ENCODE peak calls at places on chromosomes 5 and 9, in four cellular contexts. One of them, this sample, is unnamed.

GRCh38 chr9:130147215-130147614 is 25.0 kb upstream of the NCS1 start:
- ATAC-seq in psoas muscle: no peak
- ATAC-seq in A549: no peak
- ATAC-seq in mucosa of descending colon: no peak
- ATAC-seq in this sample: no peak

GRCh38 chr5:165066751-165067150 is 1561.3 kb downstream of the MAT2B start:
- ATAC-seq in psoas muscle: no peak
- ATAC-seq in mucosa of descending colon: no peak
- ATAC-seq in A549: no peak
- ATAC-seq in this sample: no peak

GRCh38 chr5:170268884-170269283 is 28.7 kb downstream of the LCP2 start:
- ATAC-seq in mucosa of descending colon: peak; percentile 45
- ATAC-seq in psoas muscle: no peak
- ATAC-seq in A549: no peak
- ATAC-seq in this sample: no peak

GRCh38 chr9:35563791-35564197 is 41.3 kb upstream of the TESK1 start:
- ATAC-seq in psoas muscle: peak; percentile 61
- ATAC-seq in A549: peak; percentile 35
- ATAC-seq in mucosa of descending colon: peak; percentile 47
- ATAC-seq in this sample: peak; percentile 76

GRCh38 chr5:132641241-132641723 is 16.7 kb upstream of the IL13 start:
- ATAC-seq in A549: no peak
- ATAC-seq in mucosa of descending colon: no peak
- ATAC-seq in psoas muscle: no peak
- ATAC-seq in this sample: no peak

GRCh38 chr9:110257097-110257955 is 1.0 kb upstream of the TXN start:
- ATAC-seq in psoas muscle: no peak
- ATAC-seq in mucosa of descending colon: peak; percentile 4
- ATAC-seq in A549: peak; percentile 6
- ATAC-seq in this sample: no peak

GRCh38 chr5:120096413-120096812 is 367.7 kb upstream of the PRR16 start:
- ATAC-seq in mucosa of descending colon: no peak
- ATAC-seq in psoas muscle: no peak
- ATAC-seq in A549: peak; percentile 70
- ATAC-seq in this sample: no peak

GRCh38 chr5:148799737-148800527 is 26.5 kb upstream of the ADRB2 start:
- ATAC-seq in psoas muscle: no peak
- ATAC-seq in A549: no peak
- ATAC-seq in mucosa of descending colon: no peak
- ATAC-seq in this sample: no peak

GRCh38 chr9:535356-535755 is 306.1 kb upstream of the DMRT1 start:
- ATAC-seq in A549: no peak
- ATAC-seq in mucosa of descending colon: no peak
- ATAC-seq in psoas muscle: no peak
- ATAC-seq in this sample: no peak

GRCh38 chr9:132069046-132069898 is 10.4 kb downstream of the MED27 start:
- ATAC-seq in psoas muscle: no peak
- ATAC-seq in mucosa of descending colon: no peak
- ATAC-seq in A549: no peak
- ATAC-seq in this sample: no peak

GRCh38 chr5:146646441-146646840 is 130.5 kb upstream of the GPR151 start:
- ATAC-seq in mucosa of descending colon: no peak
- ATAC-seq in psoas muscle: no peak
- ATAC-seq in A549: no peak
- ATAC-seq in this sample: no peak

GRCh38 chr9:21473236-21473635 is 8.9 kb downstream of the IFNE start:
- ATAC-seq in psoas muscle: no peak
- ATAC-seq in A549: peak; percentile 29
- ATAC-seq in mucosa of descending colon: no peak
- ATAC-seq in this sample: no peak

GRCh38 chr5:53358794-53359193 is 121.6 kb upstream of the FST start:
- ATAC-seq in A549: no peak
- ATAC-seq in psoas muscle: no peak
- ATAC-seq in mucosa of descending colon: no peak
- ATAC-seq in this sample: no peak

GRCh38 chr5:53357439-53357838 is 123.0 kb upstream of the FST start:
- ATAC-seq in psoas muscle: no peak
- ATAC-seq in A549: no peak
- ATAC-seq in mucosa of descending colon: no peak
- ATAC-seq in this sample: no peak

GRCh38 chr5:53360811-53361210 is 119.6 kb upstream of the FST start:
- ATAC-seq in A549: peak; percentile 50
- ATAC-seq in psoas muscle: no peak
- ATAC-seq in mucosa of descending colon: no peak
- ATAC-seq in this sample: no peak

GRCh38 chr5:53361708-53362107 is 118.7 kb upstream of the FST start:
- ATAC-seq in mucosa of descending colon: no peak
- ATAC-seq in A549: no peak
- ATAC-seq in psoas muscle: no peak
- ATAC-seq in this sample: no peak

GRCh38 chr5:53359906-53360305 is 120.5 kb upstream of the FST start:
- ATAC-seq in mucosa of descending colon: no peak
- ATAC-seq in A549: no peak
- ATAC-seq in psoas muscle: no peak
- ATAC-seq in this sample: no peak
- H3K4me1 ChIP-seq in mucosa of descending colon: no peaks in the 10 kb centered on the region
- H3K4me1 ChIP-seq in A549: peaks cover 51% of the 10 kb centered on the region
- H3K4me1 ChIP-seq in psoas muscle: no peaks in the 10 kb centered on the region
- H3K4me1 ChIP-seq in this sample: no peaks in the 10 kb centered on the region

GRCh38 chr9:136599811-136600660 is 54.2 kb upstream of the NOTCH1 start:
- ATAC-seq in mucosa of descending colon: no peak
- ATAC-seq in psoas muscle: no peak
- ATAC-seq in A549: no peak
- ATAC-seq in this sample: no peak
- H3K4me1 ChIP-seq in mucosa of descending colon: peaks cover 29% of the 10 kb centered on the region
- H3K4me1 ChIP-seq in psoas muscle: no peaks in the 10 kb centered on the region
- H3K4me1 ChIP-seq in A549: peaks cover 26% of the 10 kb centered on the region
- H3K4me1 ChIP-seq in this sample: peaks cover 4% of the 10 kb centered on the region

GRCh38 chr5:142319105-142319504 is 5.7 kb downstream of the SPRY4 start:
- ATAC-seq in A549: no peak
- ATAC-seq in mucosa of descending colon: no peak
- ATAC-seq in psoas muscle: peak; percentile 38
- ATAC-seq in this sample: no peak
- H3K4me1 ChIP-seq in A549: peaks cover 37% of the 10 kb centered on the region
- H3K4me1 ChIP-seq in mucosa of descending colon: peaks cover 41% of the 10 kb centered on the region
- H3K4me1 ChIP-seq in psoas muscle: peaks cover 27% of the 10 kb centered on the region
- H3K4me1 ChIP-seq in this sample: peaks cover 40% of the 10 kb centered on the region

DNA sequence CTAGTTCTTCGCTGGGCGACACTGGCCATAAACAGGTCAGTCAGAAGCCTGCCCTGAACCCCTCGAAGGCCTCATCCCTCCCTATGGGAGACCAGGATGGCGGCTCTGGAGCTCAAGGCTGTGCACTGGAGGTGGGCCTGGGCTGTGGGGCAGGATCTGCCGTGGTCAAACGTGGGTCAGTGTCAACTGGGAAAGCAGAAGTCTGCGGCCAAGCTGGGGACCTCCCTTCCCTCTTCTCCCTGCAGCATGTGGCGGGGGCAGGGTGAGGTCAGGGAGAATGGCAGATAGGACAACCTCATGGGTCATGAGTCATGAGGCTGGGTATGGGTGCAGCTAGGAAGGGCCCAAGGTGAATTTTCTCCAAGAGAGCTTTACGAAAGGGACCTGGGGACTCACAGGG is 132.9 kb downstream of the RXRA start:
- ATAC-seq in psoas muscle: no peak
- ATAC-seq in A549: no peak
- ATAC-seq in mucosa of descending colon: no peak
- ATAC-seq in this sample: no peak
- H3K4me1 ChIP-seq in psoas muscle: peaks cover 16% of the 10 kb centered on the region
- H3K4me1 ChIP-seq in A549: peaks cover 58% of the 10 kb centered on the region
- H3K4me1 ChIP-seq in mucosa of descending colon: peaks cover 8% of the 10 kb centered on the region
- H3K4me1 ChIP-seq in this sample: peaks cover 52% of the 10 kb centered on the region